ENCODE peak calls at places on chromosomes 12 and 14, in five cellular contexts. One of them, this sample, is unnamed.

GRCh38 chr12:45644521-45644920 is 85.0 kb upstream of the ARID2 start:
- DNase-seq in uterus: no peak
- DNase-seq in AG10803: peak; percentile 40
- DNase-seq in heart right ventricle: no peak
- DNase-seq in GM20000: no peak
- DNase-seq in this sample: peak; percentile 3

GRCh38 chr12:111596985-111597730 is 2.0 kb downstream of the ATXN2 start:
- DNase-seq in uterus: peak; percentile 35
- DNase-seq in AG10803: peak; percentile 70
- DNase-seq in heart right ventricle: peak; percentile 33
- DNase-seq in GM20000: peak; percentile 39
- DNase-seq in this sample: peak; percentile 50

GRCh38 chr14:72515779-72516770 is 377.8 kb downstream of the DPF3 start:
- DNase-seq in uterus: peak; percentile 21
- DNase-seq in AG10803: peak; percentile 44
- DNase-seq in heart right ventricle: no peak
- DNase-seq in GM20000: no peak
- DNase-seq in this sample: peak; percentile 45

GRCh38 chr14:101457936-101458535 is 103.3 kb upstream of the DIO3 start:
- DNase-seq in uterus: no peak
- DNase-seq in AG10803: no peak
- DNase-seq in heart right ventricle: no peak
- DNase-seq in GM20000: no peak
- DNase-seq in this sample: no peak

GRCh38 chr14:93011650-93012317 is 88.8 kb downstream of the CHGA start:
- DNase-seq in uterus: no peak
- DNase-seq in AG10803: no peak
- DNase-seq in heart right ventricle: no peak
- DNase-seq in GM20000: no peak
- DNase-seq in this sample: no peak

GRCh38 chr14:90373887-90374286 is 22.9 kb upstream of the CALM1 start:
- DNase-seq in uterus: no peak
- DNase-seq in AG10803: no peak
- DNase-seq in heart right ventricle: no peak
- DNase-seq in GM20000: no peak
- DNase-seq in this sample: no peak

GRCh38 chr12:103373088-103373523 is 122.7 kb downstream of the C12orf42 start:
- DNase-seq in uterus: no peak
- DNase-seq in AG10803: no peak
- DNase-seq in heart right ventricle: no peak
- DNase-seq in GM20000: no peak
- DNase-seq in this sample: no peak

GRCh38 chr12:115223322-115223721 is 539.3 kb upstream of the TBX3 start:
- DNase-seq in uterus: no peak
- DNase-seq in AG10803: peak; percentile 68
- DNase-seq in heart right ventricle: no peak
- DNase-seq in GM20000: no peak
- DNase-seq in this sample: peak; percentile 72

GRCh38 chr12:27534060-27534764 is 10.2 kb downstream of the PPFIBP1 start:
- DNase-seq in uterus: no peak
- DNase-seq in AG10803: no peak
- DNase-seq in heart right ventricle: no peak
- DNase-seq in GM20000: peak; percentile 48
- DNase-seq in this sample: no peak

GRCh38 chr12:100593490-100593889 is 20.0 kb downstream of the GAS2L3 start:
- DNase-seq in uterus: no peak
- DNase-seq in AG10803: peak; percentile 37
- DNase-seq in heart right ventricle: no peak
- DNase-seq in GM20000: no peak
- DNase-seq in this sample: no peak

GRCh38 chr12:75750950-75751349 is 239.5 kb upstream of the KRR1 start:
- DNase-seq in uterus: no peak
- DNase-seq in AG10803: peak; percentile 58
- DNase-seq in heart right ventricle: no peak
- DNase-seq in GM20000: no peak
- DNase-seq in this sample: peak; percentile 22

GRCh38 chr12:46160081-46160980 is 108.5 kb downstream of the SLC38A1 start:
- DNase-seq in uterus: peak; percentile 28
- DNase-seq in AG10803: peak; percentile 99
- DNase-seq in heart right ventricle: no peak
- DNase-seq in GM20000: no peak
- DNase-seq in this sample: peak; percentile 53

GRCh38 chr12:110382683-110383082 is 20.8 kb downstream of the ANAPC7 start:
- DNase-seq in uterus: no peak
- DNase-seq in AG10803: no peak
- DNase-seq in heart right ventricle: no peak
- DNase-seq in GM20000: no peak
- DNase-seq in this sample: no peak

GRCh38 chr12:125065753-125066570 is 727 bp downstream of the AACS start:
- DNase-seq in uterus: no peak
- DNase-seq in AG10803: no peak
- DNase-seq in heart right ventricle: peak; percentile 23
- DNase-seq in GM20000: no peak
- DNase-seq in this sample: no peak

GRCh38 chr14:59107819-59108218 is 80.6 kb upstream of the DAAM1 start:
- DNase-seq in uterus: no peak
- DNase-seq in AG10803: no peak
- DNase-seq in heart right ventricle: no peak
- DNase-seq in GM20000: no peak
- DNase-seq in this sample: no peak

GRCh38 chr12:16281157-16281556 is 3.7 kb upstream of the SLC15A5 start:
- DNase-seq in uterus: no peak
- DNase-seq in AG10803: peak; percentile 38
- DNase-seq in heart right ventricle: no peak
- DNase-seq in GM20000: no peak
- DNase-seq in this sample: peak; percentile 0

GRCh38 chr14:30907659-30908057 is 33.3 kb downstream of the COCH start:
- DNase-seq in uterus: no peak
- DNase-seq in AG10803: no peak
- DNase-seq in heart right ventricle: no peak
- DNase-seq in GM20000: no peak
- DNase-seq in this sample: no peak

GRCh38 chr12:108468149-108468968 is 46.7 kb upstream of the FICD start:
- DNase-seq in uterus: no peak
- DNase-seq in AG10803: peak; percentile 17
- DNase-seq in heart right ventricle: no peak
- DNase-seq in GM20000: peak; percentile 59
- DNase-seq in this sample: peak; percentile 18

GRCh38 chr14:35159742-35160409 is 37.5 kb downstream of the PRORP start:
- DNase-seq in uterus: no peak
- DNase-seq in AG10803: peak; percentile 76
- DNase-seq in heart right ventricle: no peak
- DNase-seq in GM20000: no peak
- DNase-seq in this sample: peak; percentile 87

GRCh38 chr12:92503029-92503931 is 199.5 kb upstream of the PLEKHG7 start:
- DNase-seq in uterus: peak; percentile 44
- DNase-seq in AG10803: no peak
- DNase-seq in heart right ventricle: no peak
- DNase-seq in GM20000: peak; percentile 44
- DNase-seq in this sample: no peak

GRCh38 chr12:43957732-43958131 is 121.9 kb downstream of the TMEM117 start:
- DNase-seq in uterus: no peak
- DNase-seq in AG10803: peak; percentile 69
- DNase-seq in heart right ventricle: no peak
- DNase-seq in GM20000: peak; percentile 53
- DNase-seq in this sample: peak; percentile 62
- TF ChIP-seq CTCF in uterus: peak; percentile 21
- TF ChIP-seq CTCF in AG10803: peak; percentile 68
- TF ChIP-seq CTCF in heart right ventricle: peak; percentile 63
- TF ChIP-seq CTCF in GM20000: peak; percentile 25
- TF ChIP-seq CTCF in this sample: peak; percentile 78

GRCh38 chr14:61726772-61727658 is 31.7 kb downstream of the HIF1A start:
- DNase-seq in uterus: no peak
- DNase-seq in AG10803: no peak
- DNase-seq in heart right ventricle: no peak
- DNase-seq in GM20000: no peak
- DNase-seq in this sample: no peak
- TF ChIP-seq CTCF in uterus: no peak
- TF ChIP-seq CTCF in AG10803: no peak
- TF ChIP-seq CTCF in heart right ventricle: no peak
- TF ChIP-seq CTCF in GM20000: no peak
- TF ChIP-seq CTCF in this sample: no peak

DNA sequence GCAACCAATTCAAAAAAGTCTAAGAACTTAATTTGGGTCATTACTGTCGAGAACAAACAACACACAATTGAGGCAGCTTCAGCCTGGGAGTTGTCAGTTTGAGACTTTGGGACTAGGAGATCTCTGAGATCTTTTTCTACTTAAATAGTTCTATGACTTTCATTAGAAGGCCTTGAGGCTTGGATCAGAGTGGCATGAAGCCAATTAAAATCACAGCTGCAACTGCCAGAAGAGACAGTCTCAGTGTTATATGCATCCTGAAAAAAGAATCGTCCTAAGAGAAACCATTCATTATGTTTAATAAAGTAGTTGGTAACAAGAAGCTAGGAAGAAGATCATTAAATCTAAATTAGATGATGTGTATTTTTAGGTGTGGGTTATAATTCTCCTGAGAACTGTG is 170.8 kb upstream of the RASSF8 start:
- DNase-seq in uterus: no peak
- DNase-seq in AG10803: no peak
- DNase-seq in heart right ventricle: no peak
- DNase-seq in GM20000: no peak
- DNase-seq in this sample: no peak
- TF ChIP-seq CTCF in uterus: no peak
- TF ChIP-seq CTCF in AG10803: no peak
- TF ChIP-seq CTCF in heart right ventricle: no peak
- TF ChIP-seq CTCF in GM20000: no peak
- TF ChIP-seq CTCF in this sample: no peak

DNA sequence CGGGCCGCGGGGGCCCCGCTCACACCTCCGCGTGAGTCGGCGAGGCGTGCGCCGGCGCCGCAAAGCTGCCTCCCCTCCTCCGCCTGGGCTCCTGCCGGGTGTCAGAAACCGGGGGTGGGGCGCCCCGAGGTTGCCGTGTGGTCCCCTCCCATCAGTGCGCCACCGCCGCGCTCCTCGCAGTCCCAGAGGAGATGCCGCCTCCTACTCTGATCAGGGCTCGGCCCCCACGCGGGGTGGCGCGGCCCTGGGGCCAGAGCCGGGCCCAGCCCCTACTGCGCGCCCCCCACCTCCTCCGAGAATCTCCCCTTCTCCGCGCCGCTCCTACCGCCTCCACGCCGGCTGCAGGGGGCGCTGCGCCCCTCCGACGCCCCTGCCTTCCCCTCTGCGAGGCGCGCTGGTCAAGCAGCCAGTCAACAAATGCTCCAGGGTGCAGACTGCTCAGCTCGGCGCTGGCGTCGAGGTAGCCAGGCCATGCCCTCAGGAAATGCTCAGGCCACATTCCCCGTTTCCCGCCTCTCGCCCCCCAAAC is 467 bp upstream of the JAG2 start:
- DNase-seq in uterus: no peak
- DNase-seq in AG10803: no peak
- DNase-seq in heart right ventricle: peak; percentile 56
- DNase-seq in GM20000: no peak
- DNase-seq in this sample: no peak
- TF ChIP-seq CTCF in uterus: peak; percentile 35
- TF ChIP-seq CTCF in AG10803: no peak
- TF ChIP-seq CTCF in heart right ventricle: peak; percentile 70
- TF ChIP-seq CTCF in GM20000: peak; percentile 59
- TF ChIP-seq CTCF in this sample: peak; percentile 64